ENCODE peak calls at places on chromosomes 6 and 20, in nine cellular contexts. U is thyroid gland, F is upper lobe of right lung, W is testis, B is HCT116, L is pancreas, D is colonic mucosa, P is A549, S is SK-N-SH. M is an unnamed sample.
A peak's percentile ranks its signal among the peaks of the same experiment; 100 is the strongest.

GRCh38 chr6:15343490-15344185 is 97.8 kb downstream of the JARID2 start:
- DNase-seq in W (no peak), F (no peak), S (peak; percentile 51), B (no peak), L (no peak), U (no peak), P (no peak), D (no peak), M (peak; percentile 69)

GRCh38 chr20:32842688-32843524 is 15.8 kb upstream of the EFCAB8 start:
- DNase-seq in P (no peak), W (no peak), U (no peak), S (no peak), B (no peak), D (no peak), F (no peak), L (no peak), M (no peak)

GRCh38 chr6:15996030-15996429 is 132.9 kb upstream of the MYLIP start:
- DNase-seq in B (no peak), U (no peak), W (no peak), F (no peak), D (no peak), S (no peak), L (no peak), P (no peak), M (peak; percentile 47)

GRCh38 chr20:48170625-48171024 is 385.3 kb upstream of the SULF2 start:
- DNase-seq in P (no peak), F (no peak), W (no peak), B (no peak), L (no peak), S (no peak), U (no peak), D (no peak), M (no peak)

GRCh38 chr6:45877970-45878590 is 137.6 kb downstream of the CLIC5 start:
- DNase-seq in W (no peak), U (no peak), B (no peak), F (no peak), L (no peak), S (no peak), P (no peak), D (no peak), M (no peak)

GRCh38 chr6:55009114-55009513 is 162.5 kb downstream of the FAM83B start:
- DNase-seq in S (no peak), U (no peak), F (peak; percentile 37), B (no peak), L (no peak), W (no peak), D (no peak), P (no peak), M (no peak)

GRCh38 chr6:136095961-136096360 is 154.2 kb downstream of the MTFR2 start:
- DNase-seq in F (no peak), U (peak; percentile 10), S (no peak), L (no peak), B (no peak), P (no peak), W (peak; percentile 44), D (no peak), M (peak; percentile 75)

GRCh38 chr6:87716928-87717655 is 15.1 kb upstream of the AKIRIN2 start:
- DNase-seq in W (no peak), S (no peak), P (no peak), U (no peak), F (no peak), D (no peak), L (no peak), B (no peak), M (no peak)

DNA sequence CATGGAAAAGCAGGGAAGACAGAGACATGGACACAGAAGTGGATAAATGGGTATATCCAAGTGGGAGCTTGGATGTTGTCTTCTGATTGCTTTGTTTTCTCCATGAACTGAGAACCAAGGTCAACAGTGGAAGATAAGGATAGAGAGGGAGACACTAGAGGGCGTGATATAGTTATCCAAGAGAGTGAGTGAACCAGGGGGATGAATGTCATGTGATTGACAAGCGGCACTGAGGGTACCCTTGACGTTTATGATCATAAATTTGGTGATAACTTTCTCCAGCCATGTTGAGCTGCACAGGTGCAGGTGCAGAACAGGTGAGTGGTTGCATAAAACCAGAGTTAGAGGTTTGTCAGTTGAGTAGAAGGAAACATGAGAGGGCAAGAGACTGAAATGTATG is 20.7 kb downstream of the EBF4 start:
- DNase-seq in P (peak; percentile 43), L (no peak), B (no peak), U (no peak), D (no peak), W (no peak), F (no peak), S (no peak), M (no peak)
- TF ChIP-seq CTCF in P (peak; percentile 60), L (no peak), B (peak; percentile 38), U (no peak), D (no peak), W (no peak), F (peak; percentile 21), S (peak; percentile 27), M (peak; percentile 5)

GRCh38 chr6:112027942-112028674 is 25.8 kb upstream of the CCN6 start:
- DNase-seq in L (no peak), S (no peak), D (no peak), W (no peak), U (no peak), P (no peak), F (no peak), B (no peak), M (no peak)

GRCh38 chr6:112031956-112032355 is 21.9 kb upstream of the CCN6 start:
- DNase-seq in S (no peak), W (no peak), D (no peak), U (no peak), F (no peak), B (no peak), L (no peak), P (no peak), M (no peak)

GRCh38 chr6:112029045-112029822 is 24.7 kb upstream of the CCN6 start:
- DNase-seq in L (peak; percentile 62), B (peak; percentile 68), P (peak; percentile 68), F (peak; percentile 77), S (peak; percentile 39), W (peak; percentile 90), D (peak; percentile 68), U (peak; percentile 62), M (peak; percentile 77)

GRCh38 chr6:112030965-112031660 is 22.8 kb upstream of the CCN6 start:
- DNase-seq in P (no peak), B (no peak), W (peak; percentile 44), L (no peak), S (no peak), U (no peak), F (no peak), D (no peak), M (no peak)

DNA sequence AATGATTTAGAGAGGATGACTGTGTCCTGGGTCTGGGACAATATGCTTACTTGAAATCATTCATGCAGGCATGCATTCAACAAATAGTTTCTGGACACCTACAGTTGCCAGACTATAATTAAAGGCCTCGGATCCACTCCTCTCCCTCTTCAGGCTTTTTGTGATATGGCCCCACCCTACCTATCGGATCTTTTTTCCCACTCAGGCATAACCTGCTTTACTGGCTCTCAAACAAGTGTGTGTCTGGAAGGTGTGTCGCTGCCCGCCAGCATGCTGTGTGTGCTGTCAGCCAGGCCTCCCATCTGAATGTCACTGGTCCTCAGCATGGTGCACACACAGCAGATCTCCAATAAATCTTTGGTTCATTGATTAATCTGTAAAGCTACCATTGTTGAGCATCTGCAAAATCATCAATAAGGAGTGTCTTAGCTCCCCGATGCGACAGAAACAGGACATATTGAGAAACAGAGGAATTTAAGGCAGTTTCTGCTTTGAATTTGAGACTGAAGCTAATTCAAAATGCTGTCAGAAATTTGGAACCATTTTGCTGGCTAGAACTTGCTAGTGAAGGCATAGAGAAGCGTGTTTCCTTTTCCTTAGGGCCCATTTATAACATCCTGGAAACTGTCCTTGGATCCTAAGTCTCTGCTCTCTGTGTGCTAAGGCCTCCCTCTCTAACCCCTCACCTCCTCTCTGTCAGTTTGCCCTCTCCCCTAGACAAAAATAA is 23.5 kb upstream of the CCN6 start:
- DNase-seq in S (no peak), P (no peak), L (no peak), B (no peak), W (no peak), F (no peak), D (peak; percentile 29), U (peak; percentile 45), M (no peak)
- H3K27ac ChIP-seq in S (no peak overlapping the region), P (no peak overlapping the region), L (no peak overlapping the region), B (no peak overlapping the region), W (no peak overlapping the region), F (no peak overlapping the region), D (no peak overlapping the region), U (peak overlapping the region; percentile 70), M (no peak overlapping the region)

GRCh38 chr6:40874495-40874894 is 164.5 kb downstream of the UNC5CL start:
- DNase-seq in B (no peak), L (no peak), S (no peak), D (no peak), F (no peak), P (peak; percentile 13), W (no peak), U (no peak), M (peak; percentile 30)
- TF ChIP-seq CTCF in B (peak; percentile 27), L (no peak), S (peak; percentile 18), D (no peak), F (no peak), P (no peak), W (no peak), U (no peak), M (no peak)

GRCh38 chr20:574297-574942 is 30.8 kb upstream of the CSNK2A1 start:
- DNase-seq in F (no peak), P (no peak), B (no peak), D (no peak), W (no peak), U (no peak), L (no peak), S (no peak), M (no peak)
- H3K27ac ChIP-seq in F (no peak overlapping the region), P (no peak overlapping the region), B (no peak overlapping the region), D (no peak overlapping the region), W (no peak overlapping the region), U (no peak overlapping the region), L (no peak overlapping the region), S (no peak overlapping the region), M (no peak overlapping the region)

DNA sequence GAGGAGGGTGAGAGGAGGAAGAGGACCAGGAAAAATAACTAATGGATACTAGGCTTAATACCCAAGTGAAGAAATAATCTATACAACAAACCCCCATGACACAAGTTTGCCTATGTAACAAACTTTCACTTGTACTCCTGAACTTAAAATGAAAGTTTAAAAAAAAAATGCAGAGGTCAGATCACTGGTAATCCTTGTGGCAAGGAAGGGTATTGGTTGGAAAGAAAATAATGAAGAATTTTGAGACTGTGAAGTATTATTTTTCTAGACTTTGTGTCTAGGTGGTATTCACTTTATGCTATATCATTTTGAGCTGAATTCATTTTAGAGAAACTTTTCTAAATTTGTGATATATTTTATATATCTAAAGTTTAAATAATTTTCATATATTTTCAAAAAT is 547.5 kb downstream of the MMUT start:
- DNase-seq in F (no peak), P (no peak), W (no peak), B (no peak), U (no peak), L (no peak), D (no peak), S (no peak), M (no peak)
- TF ChIP-seq CTCF in F (no peak), P (no peak), W (no peak), B (no peak), U (no peak), L (no peak), D (no peak), S (no peak), M (no peak)

M was measured in cardiac muscle cell.